ENCODE peak calls at places on chromosomes 6 and 20, in seven cellular contexts. D is endodermal cell, O is cardiac muscle cell, G is endothelial cell of umbilical vein, Z is lower leg skin, U is thoracic aorta, I is body of pancreas. W is an unnamed sample.
A peak's percentile ranks its signal among the peaks of the same experiment; 100 is the strongest.

GRCh38 chr6:138036955-138037592 is 70.1 kb downstream of the PERP start:
- DNase-seq in D (no peak), O (no peak), G (no peak), Z (no peak), U (no peak), I (no peak), W (no peak)

GRCh38 chr6:106390088-106390487 is 29.6 kb downstream of the CRYBG1 start:
- DNase-seq in D (no peak), O (no peak), G (no peak), Z (no peak), U (no peak), I (no peak), W (no peak)

GRCh38 chr6:3929281-3929798 is 80.2 kb downstream of the FAM50B start:
- DNase-seq in D (no peak), O (peak; percentile 81), G (no peak), Z (peak; percentile 57), U (no peak), I (peak; percentile 46), W (peak; percentile 85)

GRCh38 chr20:19974621-19975435 is 42.3 kb upstream of the NAA20 start:
- DNase-seq in D (no peak), O (peak; percentile 94), G (peak; percentile 85), Z (peak; percentile 80), U (peak; percentile 80), I (peak; percentile 94), W (peak; percentile 99)

GRCh38 chr6:7905416-7905815 is 5.2 kb downstream of the TXNDC5 start:
- DNase-seq in D (no peak), O (peak; percentile 55), G (peak; percentile 26), Z (no peak), U (no peak), I (no peak), W (peak; percentile 20)

GRCh38 chr6:7165002-7165735 is 57.4 kb downstream of the RREB1 start:
- DNase-seq in D (peak; percentile 65), O (peak; percentile 89), G (no peak), Z (no peak), U (no peak), I (no peak), W (peak; percentile 87)

GRCh38 chr20:59821201-59821600 is 112.2 kb downstream of the SYCP2 start:
- DNase-seq in D (no peak), O (no peak), G (no peak), Z (peak; percentile 11), U (no peak), I (no peak), W (no peak)

GRCh38 chr6:137488736-137489409 is 5.3 kb downstream of the OLIG3 start:
- DNase-seq in D (peak; percentile 84), O (no peak), G (no peak), Z (no peak), U (no peak), I (no peak), W (no peak)

GRCh38 chr6:72649032-72649984 is 27.4 kb downstream of the KCNQ5 start:
- DNase-seq in D (no peak), O (peak; percentile 86), G (peak; percentile 31), Z (no peak), U (peak; percentile 4), I (no peak), W (peak; percentile 58)

GRCh38 chr6:7389162-7389450 is 436 bp downstream of the CAGE1 start:
- DNase-seq in D (no peak), O (peak; percentile 69), G (no peak), Z (no peak), U (peak; percentile 31), I (peak; percentile 83), W (peak; percentile 64)

GRCh38 chr6:170135461-170135820 is 155.4 kb downstream of the DLL1 start:
- DNase-seq in D (no peak), O (no peak), G (no peak), Z (no peak), U (no peak), I (no peak), W (no peak)

GRCh38 chr6:170137176-170137891 is 153.5 kb downstream of the DLL1 start:
- DNase-seq in D (peak; percentile 12), O (no peak), G (no peak), Z (peak; percentile 65), U (no peak), I (peak; percentile 45), W (peak; percentile 48)

GRCh38 chr6:170136541-170137175 is 154.2 kb downstream of the DLL1 start:
- DNase-seq in D (peak; percentile 23), O (no peak), G (no peak), Z (no peak), U (no peak), I (no peak), W (no peak)

GRCh38 chr6:170135041-170135440 is 155.8 kb downstream of the DLL1 start:
- DNase-seq in D (peak; percentile 17), O (no peak), G (no peak), Z (no peak), U (no peak), I (no peak), W (no peak)

GRCh38 chr6:170135821-170136471 is 154.9 kb downstream of the DLL1 start:
- DNase-seq in D (peak; percentile 33), O (no peak), G (no peak), Z (no peak), U (no peak), I (no peak), W (no peak)
- H3K4me3 ChIP-seq in D (no peak overlapping the region), O (no peak overlapping the region), G (no peak overlapping the region), Z (no peak overlapping the region), U (no peak overlapping the region), I (no peak overlapping the region), W (no peak overlapping the region)

DNA sequence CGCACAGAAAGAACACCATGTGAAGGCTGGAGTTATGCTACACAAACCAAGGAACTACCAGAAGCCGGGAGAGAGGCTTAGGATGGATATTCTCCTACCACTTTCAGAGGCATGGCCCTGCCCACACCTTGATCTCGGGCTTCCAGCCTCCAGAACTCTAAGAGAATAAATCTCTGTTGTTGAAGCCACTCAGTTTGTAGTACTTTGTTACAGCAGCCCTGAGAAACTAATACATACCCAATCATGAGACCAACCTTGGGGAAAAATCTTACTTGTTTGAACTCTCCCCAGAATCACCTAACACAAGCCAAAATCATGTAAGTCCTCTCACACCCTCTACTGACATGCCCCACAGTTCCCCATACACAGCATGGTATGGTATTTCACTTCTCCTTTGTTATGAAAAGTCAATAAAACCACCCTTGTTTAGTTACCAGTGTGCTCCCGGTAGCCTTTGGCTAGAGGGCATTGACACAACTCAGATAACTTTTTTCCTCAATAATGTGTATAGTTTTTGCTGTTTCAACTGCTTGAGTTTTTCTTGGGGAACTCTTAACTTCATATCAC is 40.7 kb upstream of the SLC2A12 start:
- DNase-seq in D (no peak), O (no peak), G (no peak), Z (no peak), U (no peak), I (no peak), W (no peak)
- TF ChIP-seq CTCF in D (no peak), O (no peak), G (no peak), Z (no peak), U (no peak), I (no peak), W (no peak)

DNA sequence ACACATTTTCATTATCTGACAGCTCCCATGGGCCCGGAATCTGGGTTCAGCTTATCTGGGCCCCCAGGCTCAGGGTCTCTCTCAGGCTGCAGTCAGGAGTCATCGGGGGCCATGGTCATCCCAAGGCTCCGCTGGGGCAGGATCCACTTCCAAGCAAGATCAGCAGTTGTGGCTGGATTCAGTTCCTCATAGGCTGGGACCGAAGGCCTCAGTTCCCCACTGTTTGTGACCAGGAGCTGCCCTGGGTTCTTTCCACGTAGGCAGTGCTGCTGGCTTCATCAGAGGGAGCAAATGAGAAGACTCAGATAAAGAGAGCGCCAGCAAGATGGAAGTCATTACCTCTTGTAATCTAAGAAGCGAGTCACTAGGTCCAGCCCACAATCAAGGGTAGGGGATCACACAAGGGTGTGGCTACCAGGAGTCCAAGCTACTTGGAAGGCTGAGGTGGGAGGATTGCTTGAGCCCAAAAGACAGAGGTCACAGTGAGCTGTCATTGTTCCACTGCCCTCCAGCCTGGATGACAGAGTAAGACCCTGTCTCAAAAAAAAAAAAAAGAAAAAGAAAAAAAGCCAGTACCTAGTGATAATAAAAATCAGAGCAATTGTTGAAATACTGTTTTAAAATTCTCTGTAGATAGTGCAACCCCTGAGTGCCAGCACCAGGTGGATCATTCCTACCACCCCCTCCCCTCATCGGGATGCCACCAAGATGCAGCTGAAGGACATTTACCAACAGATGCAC is 162.7 kb downstream of the NFATC2 start:
- DNase-seq in D (no peak), O (no peak), G (no peak), Z (no peak), U (no peak), I (no peak), W (no peak)
- H3K4me3 ChIP-seq in D (no peak overlapping the region), O (no peak overlapping the region), G (no peak overlapping the region), Z (no peak overlapping the region), U (no peak overlapping the region), I (no peak overlapping the region), W (no peak overlapping the region)

GRCh38 chr20:62544505-62545055 is 68.8 kb upstream of the GATA5 start:
- DNase-seq in D (no peak), O (no peak), G (no peak), Z (no peak), U (no peak), I (no peak), W (no peak)
- TF ChIP-seq CTCF in D (no peak), O (no peak), G (no peak), Z (no peak), U (no peak), I (no peak), W (no peak)

GRCh38 chr20:53660947-53661381 is 67.3 kb upstream of the ZNF217 start:
- DNase-seq in D (peak; percentile 51), O (no peak), G (no peak), Z (no peak), U (no peak), I (no peak), W (peak; percentile 46)
- H3K4me3 ChIP-seq in D (no peak overlapping the region), O (no peak overlapping the region), G (no peak overlapping the region), Z (no peak overlapping the region), U (no peak overlapping the region), I (no peak overlapping the region), W (no peak overlapping the region)

GRCh38 chr6:43773050-43773956 is 3.3 kb downstream of the VEGFA start:
- DNase-seq in D (peak; percentile 83), O (peak; percentile 64), G (peak; percentile 37), Z (no peak), U (no peak), I (peak; percentile 84), W (peak; percentile 57)
- TF ChIP-seq CTCF in D (peak; percentile 86), O (peak; percentile 83), G (peak; percentile 65), Z (no peak), U (peak; percentile 27), I (peak; percentile 51), W (peak; percentile 81)

GRCh38 chr20:33666293-33667244 is at the start of gene ACTL10:
- DNase-seq in D (peak; percentile 97), O (peak; percentile 99), G (peak; percentile 98), Z (peak; percentile 97), U (peak; percentile 95), I (peak; percentile 99), W (peak; percentile 97)
- H3K4me3 ChIP-seq in D (peak within 1 kb of the TSS; percentile 60), O (peak within 1 kb of the TSS; percentile 10), G (peak within 1 kb of the TSS; percentile 3), Z (peak within 1 kb of the TSS; percentile 25), U (peak within 1 kb of the TSS; percentile 85), I (peak within 1 kb of the TSS; percentile 45), W (peak within 1 kb of the TSS; percentile 50)